ENCODE peak calls at places on chromosome 22, in four cellular contexts. One of them, this sample, is unnamed.

GRCh38 chr22:39529487-39529851 is 3.1 kb downstream of the RPS19BP1 start:
- DNase-seq in dermis blood vessel endothelial cell: no peak
- DNase-seq in right atrium auricular region: no peak
- DNase-seq in EL: no peak
- DNase-seq in this sample: no peak

GRCh38 chr22:50627914-50628542 is at the start of gene ARSA:
- DNase-seq in dermis blood vessel endothelial cell: peak; percentile 90
- DNase-seq in right atrium auricular region: peak; percentile 79
- DNase-seq in EL: peak; percentile 88
- DNase-seq in this sample: no peak

GRCh38 chr22:35604671-35605457 is 12.3 kb downstream of the MB start:
- DNase-seq in dermis blood vessel endothelial cell: no peak
- DNase-seq in right atrium auricular region: no peak
- DNase-seq in EL: peak; percentile 53
- DNase-seq in this sample: no peak

GRCh38 chr22:47047321-47048122 is 285.1 kb downstream of the TBC1D22A start:
- DNase-seq in dermis blood vessel endothelial cell: no peak
- DNase-seq in right atrium auricular region: no peak
- DNase-seq in EL: no peak
- DNase-seq in this sample: no peak

GRCh38 chr22:49291169-49291568 is 536.5 kb downstream of the BRD1 start:
- DNase-seq in dermis blood vessel endothelial cell: no peak
- DNase-seq in right atrium auricular region: no peak
- DNase-seq in EL: no peak
- DNase-seq in this sample: no peak

GRCh38 chr22:25940479-25940878 is 198.5 kb downstream of the MYO18B start:
- DNase-seq in dermis blood vessel endothelial cell: no peak
- DNase-seq in right atrium auricular region: no peak
- DNase-seq in EL: no peak
- DNase-seq in this sample: no peak

GRCh38 chr22:42862045-42862734 is 5.1 kb upstream of the ARFGAP3 start:
- DNase-seq in dermis blood vessel endothelial cell: no peak
- DNase-seq in right atrium auricular region: no peak
- DNase-seq in EL: peak; percentile 56
- DNase-seq in this sample: no peak

GRCh38 chr22:39290248-39290720 is 29.1 kb downstream of the RPL3 start:
- DNase-seq in dermis blood vessel endothelial cell: no peak
- DNase-seq in right atrium auricular region: no peak
- DNase-seq in EL: no peak
- DNase-seq in this sample: no peak

GRCh38 chr22:50612715-50613221 is 12.2 kb downstream of the MAPK8IP2 start:
- DNase-seq in dermis blood vessel endothelial cell: no peak
- DNase-seq in right atrium auricular region: no peak
- DNase-seq in EL: no peak
- DNase-seq in this sample: no peak

GRCh38 chr22:19121631-19122142 is 525 bp downstream of the DGCR2 start:
- DNase-seq in dermis blood vessel endothelial cell: peak; percentile 54
- DNase-seq in right atrium auricular region: peak; percentile 61
- DNase-seq in EL: peak; percentile 44
- DNase-seq in this sample: no peak

GRCh38 chr22:36767035-36767775 is 8.7 kb downstream of the IFT27 start:
- DNase-seq in dermis blood vessel endothelial cell: no peak
- DNase-seq in right atrium auricular region: no peak
- DNase-seq in EL: no peak
- DNase-seq in this sample: no peak

GRCh38 chr22:28907311-28908008 is 24.1 kb downstream of the ZNRF3 start:
- DNase-seq in dermis blood vessel endothelial cell: no peak
- DNase-seq in right atrium auricular region: no peak
- DNase-seq in EL: no peak
- DNase-seq in this sample: no peak

GRCh38 chr22:42719656-42720262 is 911 bp downstream of the A4GALT start:
- DNase-seq in dermis blood vessel endothelial cell: no peak
- DNase-seq in right atrium auricular region: no peak
- DNase-seq in EL: no peak
- DNase-seq in this sample: no peak

GRCh38 chr22:34297536-34298120 is 377.4 kb upstream of the LARGE1 start:
- DNase-seq in dermis blood vessel endothelial cell: no peak
- DNase-seq in right atrium auricular region: no peak
- DNase-seq in EL: no peak
- DNase-seq in this sample: no peak

GRCh38 chr22:45096256-45096907 is 67.3 kb upstream of the NUP50 start:
- DNase-seq in dermis blood vessel endothelial cell: peak; percentile 73
- DNase-seq in right atrium auricular region: peak; percentile 66
- DNase-seq in EL: peak; percentile 64
- DNase-seq in this sample: peak; percentile 61

GRCh38 chr22:26464312-26464711 is 19.3 kb downstream of the HPS4 start:
- DNase-seq in dermis blood vessel endothelial cell: peak; percentile 73
- DNase-seq in right atrium auricular region: no peak
- DNase-seq in EL: peak; percentile 84
- DNase-seq in this sample: no peak

GRCh38 chr22:23073506-23074229 is 3.3 kb downstream of the GNAZ start:
- DNase-seq in dermis blood vessel endothelial cell: no peak
- DNase-seq in right atrium auricular region: no peak
- DNase-seq in EL: no peak
- DNase-seq in this sample: no peak

GRCh38 chr22:41919357-41920224 is 4.7 kb upstream of the SHISA8 start:
- DNase-seq in dermis blood vessel endothelial cell: no peak
- DNase-seq in right atrium auricular region: no peak
- DNase-seq in EL: peak; percentile 45
- DNase-seq in this sample: no peak

GRCh38 chr22:42836026-42836425 is 21.0 kb downstream of the ARFGAP3 start:
- DNase-seq in dermis blood vessel endothelial cell: no peak
- DNase-seq in right atrium auricular region: no peak
- DNase-seq in EL: no peak
- DNase-seq in this sample: no peak